ENCODE peak calls at places on chromosomes 11 and 22, in four cellular contexts. J, V, S and T are unnamed samples.

GRCh38 chr11:110432713-110433392 is 3.1 kb downstream of the FDX1 start:
- DNase-seq in S (no peak), J (no peak), V (no peak), T (no peak)

GRCh38 chr11:108122166-108122628 is 830 bp downstream of the ACAT1 start:
- DNase-seq in V (peak; percentile 34), J (no peak), S (no peak), T (no peak)

GRCh38 chr22:18110194-18110943 is at the start of gene TUBA8:
- DNase-seq in V (peak; percentile 49), S (peak; percentile 73), J (no peak), T (no peak)

GRCh38 chr11:79374707-79375106 is 66.1 kb downstream of the TENM4 start:
- DNase-seq in V (no peak), S (no peak), J (no peak), T (no peak)

GRCh38 chr22:22692707-22693530 is 48.5 kb downstream of the GGTLC2 start:
- DNase-seq in S (no peak), J (peak; percentile 73), V (peak; percentile 91), T (no peak)

GRCh38 chr11:45926001-45926401 is 3.5 kb downstream of the LARGE2 start:
- DNase-seq in S (peak; percentile 57), J (no peak), V (no peak), T (no peak)

GRCh38 chr11:112773256-112773655 is 188.0 kb upstream of the NCAM1 start:
- DNase-seq in S (no peak), J (no peak), V (no peak), T (no peak)

GRCh38 chr11:83816572-83817187 is 530.5 kb upstream of the CCDC90B start:
- DNase-seq in J (no peak), V (no peak), S (no peak), T (no peak)

GRCh38 chr11:7671807-7672206 is 1.5 kb downstream of the CYB5R2 start:
- DNase-seq in S (no peak), V (no peak), J (no peak), T (peak; percentile 44)

GRCh38 chr11:94117871-94118270 is 10.8 kb upstream of the PANX1 start:
- DNase-seq in J (no peak), V (no peak), S (no peak), T (no peak)

GRCh38 chr11:43852057-43852636 is 28.5 kb upstream of the ALKBH3 start:
- DNase-seq in V (peak; percentile 70), S (no peak), J (peak; percentile 41), T (no peak)

GRCh38 chr11:44298862-44299261 is 11.1 kb downstream of the ALX4 start:
- DNase-seq in V (no peak), J (no peak), S (no peak), T (no peak)

GRCh38 chr11:124429599-124429998 is 4.9 kb upstream of the OR8B4 start:
- DNase-seq in S (no peak), J (no peak), V (no peak), T (no peak)

GRCh38 chr11:12050911-12051667 is 42.7 kb upstream of the DKK3 start:
- DNase-seq in J (no peak), V (no peak), S (no peak), T (peak; percentile 15)

DNA sequence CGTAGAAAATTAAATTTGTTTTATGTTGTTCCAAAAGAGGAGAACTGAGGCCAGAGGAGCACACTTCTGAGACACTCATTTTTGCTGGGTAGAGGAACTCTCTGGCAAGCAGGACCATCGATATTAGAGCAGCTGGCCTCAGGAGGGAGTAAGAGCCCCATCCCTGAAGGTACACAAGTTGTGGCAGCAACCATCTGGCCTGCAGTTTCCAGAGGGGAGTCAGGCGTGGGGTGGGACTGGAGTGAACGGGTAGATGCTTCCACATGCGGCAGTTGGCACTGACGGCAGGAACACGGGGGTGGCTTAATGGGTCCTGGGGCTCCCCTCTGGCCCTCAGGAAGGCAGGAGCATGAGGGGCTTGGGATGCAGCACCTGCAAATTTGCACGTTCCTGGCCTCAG is 13.2 kb upstream of the SSTR3 start:
- DNase-seq in S (no peak), J (no peak), V (peak; percentile 19), T (no peak)
- TF ChIP-seq CTCF in S (no peak), J (no peak), V (peak; percentile 30), T (peak; percentile 18)

DNA sequence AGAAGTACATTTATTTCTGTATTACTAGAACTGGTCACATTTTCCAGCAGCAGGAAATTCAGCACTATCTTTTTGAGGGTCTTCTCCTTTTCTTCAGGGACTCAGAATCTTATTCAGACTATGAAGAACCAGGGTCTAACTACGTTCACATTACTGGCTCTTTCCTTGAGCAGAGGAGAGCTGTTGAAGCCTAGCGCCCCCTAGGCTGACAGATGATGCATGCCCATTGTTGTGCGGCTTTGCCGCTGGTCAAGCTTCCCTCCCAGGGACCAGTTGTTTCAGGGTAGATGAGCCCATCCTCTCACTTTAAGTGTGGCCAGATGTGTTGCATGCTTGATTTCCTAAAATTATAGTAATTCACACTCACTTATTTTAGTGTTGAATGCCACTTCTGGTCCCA is 168.2 kb upstream of the PDGFD start:
- DNase-seq in J (no peak), S (no peak), V (peak; percentile 54), T (no peak)
- TF ChIP-seq CTCF in J (no peak), S (no peak), V (peak; percentile 44), T (peak; percentile 30)

GRCh38 chr11:126061707-126062678 is 673 bp downstream of the CDON start:
- DNase-seq in V (peak; percentile 72), J (peak; percentile 44), S (peak; percentile 85), T (no peak)
- TF ChIP-seq CTCF in V (peak; percentile 90), J (no peak), S (no peak), T (peak; percentile 60)

GRCh38 chr11:129946965-129947364 is 51.6 kb upstream of the NFRKB start:
- DNase-seq in J (no peak), V (no peak), S (no peak), T (no peak)
- TF ChIP-seq CTCF in J (no peak), V (no peak), S (no peak), T (no peak)

GRCh38 chr11:64848779-64849599 is 4.5 kb upstream of the CDC42BPG start:
- DNase-seq in S (no peak), V (no peak), J (no peak), T (no peak)
- TF ChIP-seq CTCF in S (no peak), V (no peak), J (no peak), T (no peak)